ENCODE peak calls at places on chromosomes 5 and 9, in nine cellular contexts. One of them, this sample, is unnamed.

GRCh38 chr9:90037136-90037797 is 432.5 kb downstream of the GADD45G start:
- DNase-seq in occipital lobe: no peak
- DNase-seq in HFF-Myc: no peak
- DNase-seq in activated gamma-delta T cell treated with Interleukin-2 at 50 U/mL for 16 hours: no peak
- DNase-seq in AG04450: no peak
- DNase-seq in RPMI7951: no peak
- DNase-seq in uterus: no peak
- DNase-seq in HL-60: no peak
- DNase-seq in CD4-positive, alpha-beta memory T cell: no peak
- DNase-seq in this sample: no peak

GRCh38 chr9:137228968-137229896 is 1.5 kb upstream of the SLC34A3 start:
- DNase-seq in HFF-Myc: no peak
- DNase-seq in RPMI7951: no peak
- DNase-seq in occipital lobe: no peak
- DNase-seq in AG04450: no peak
- DNase-seq in activated gamma-delta T cell treated with Interleukin-2 at 50 U/mL for 16 hours: no peak
- DNase-seq in uterus: no peak
- DNase-seq in CD4-positive, alpha-beta memory T cell: no peak
- DNase-seq in HL-60: no peak
- DNase-seq in this sample: no peak

GRCh38 chr9:88533951-88534455 is 975 bp upstream of the NXNL2 start:
- DNase-seq in RPMI7951: peak; percentile 75
- DNase-seq in AG04450: no peak
- DNase-seq in activated gamma-delta T cell treated with Interleukin-2 at 50 U/mL for 16 hours: no peak
- DNase-seq in HFF-Myc: no peak
- DNase-seq in uterus: peak; percentile 74
- DNase-seq in CD4-positive, alpha-beta memory T cell: no peak
- DNase-seq in occipital lobe: no peak
- DNase-seq in HL-60: peak; percentile 50
- DNase-seq in this sample: peak; percentile 88

GRCh38 chr9:109381011-109381729 is 60.3 kb upstream of the EPB41L4B start:
- DNase-seq in occipital lobe: no peak
- DNase-seq in HFF-Myc: no peak
- DNase-seq in uterus: no peak
- DNase-seq in HL-60: no peak
- DNase-seq in activated gamma-delta T cell treated with Interleukin-2 at 50 U/mL for 16 hours: no peak
- DNase-seq in CD4-positive, alpha-beta memory T cell: no peak
- DNase-seq in AG04450: no peak
- DNase-seq in RPMI7951: peak; percentile 83
- DNase-seq in this sample: peak; percentile 87

GRCh38 chr5:13735686-13736085 is 208.8 kb downstream of the DNAH5 start:
- DNase-seq in activated gamma-delta T cell treated with Interleukin-2 at 50 U/mL for 16 hours: no peak
- DNase-seq in RPMI7951: no peak
- DNase-seq in HFF-Myc: no peak
- DNase-seq in uterus: no peak
- DNase-seq in occipital lobe: no peak
- DNase-seq in AG04450: no peak
- DNase-seq in HL-60: no peak
- DNase-seq in CD4-positive, alpha-beta memory T cell: no peak
- DNase-seq in this sample: no peak

GRCh38 chr9:20623021-20623747 is 885 bp upstream of the MLLT3 start:
- DNase-seq in HFF-Myc: no peak
- DNase-seq in uterus: peak; percentile 28
- DNase-seq in RPMI7951: no peak
- DNase-seq in HL-60: no peak
- DNase-seq in CD4-positive, alpha-beta memory T cell: peak; percentile 73
- DNase-seq in activated gamma-delta T cell treated with Interleukin-2 at 50 U/mL for 16 hours: peak; percentile 46
- DNase-seq in AG04450: no peak
- DNase-seq in occipital lobe: no peak
- DNase-seq in this sample: no peak

GRCh38 chr9:131067625-131068024 is 28.7 kb upstream of the AIF1L start:
- DNase-seq in HL-60: no peak
- DNase-seq in occipital lobe: no peak
- DNase-seq in HFF-Myc: no peak
- DNase-seq in CD4-positive, alpha-beta memory T cell: no peak
- DNase-seq in RPMI7951: no peak
- DNase-seq in uterus: no peak
- DNase-seq in AG04450: no peak
- DNase-seq in activated gamma-delta T cell treated with Interleukin-2 at 50 U/mL for 16 hours: no peak
- DNase-seq in this sample: no peak

GRCh38 chr5:157516016-157516415 is 56.0 kb downstream of the NIPAL4 start:
- DNase-seq in AG04450: peak; percentile 53
- DNase-seq in CD4-positive, alpha-beta memory T cell: no peak
- DNase-seq in HFF-Myc: peak; percentile 38
- DNase-seq in occipital lobe: no peak
- DNase-seq in HL-60: no peak
- DNase-seq in RPMI7951: peak; percentile 85
- DNase-seq in uterus: peak; percentile 57
- DNase-seq in activated gamma-delta T cell treated with Interleukin-2 at 50 U/mL for 16 hours: no peak
- DNase-seq in this sample: peak; percentile 92

GRCh38 chr5:147490989-147491388 is 18.9 kb downstream of the DPYSL3 start:
- DNase-seq in uterus: no peak
- DNase-seq in HFF-Myc: no peak
- DNase-seq in RPMI7951: no peak
- DNase-seq in AG04450: no peak
- DNase-seq in HL-60: no peak
- DNase-seq in activated gamma-delta T cell treated with Interleukin-2 at 50 U/mL for 16 hours: no peak
- DNase-seq in CD4-positive, alpha-beta memory T cell: no peak
- DNase-seq in occipital lobe: no peak
- DNase-seq in this sample: no peak

GRCh38 chr5:93635991-93636390 is 53.0 kb downstream of the NR2F1 start:
- DNase-seq in activated gamma-delta T cell treated with Interleukin-2 at 50 U/mL for 16 hours: no peak
- DNase-seq in HFF-Myc: no peak
- DNase-seq in RPMI7951: no peak
- DNase-seq in AG04450: no peak
- DNase-seq in HL-60: no peak
- DNase-seq in occipital lobe: no peak
- DNase-seq in uterus: no peak
- DNase-seq in CD4-positive, alpha-beta memory T cell: no peak
- DNase-seq in this sample: no peak

GRCh38 chr9:17509698-17510097 is 69.2 kb upstream of the SH3GL2 start:
- DNase-seq in RPMI7951: no peak
- DNase-seq in CD4-positive, alpha-beta memory T cell: no peak
- DNase-seq in AG04450: no peak
- DNase-seq in occipital lobe: no peak
- DNase-seq in HFF-Myc: no peak
- DNase-seq in HL-60: no peak
- DNase-seq in activated gamma-delta T cell treated with Interleukin-2 at 50 U/mL for 16 hours: no peak
- DNase-seq in uterus: no peak
- DNase-seq in this sample: no peak

GRCh38 chr9:114301798-114302565 is 20.9 kb upstream of the ORM1 start:
- DNase-seq in CD4-positive, alpha-beta memory T cell: no peak
- DNase-seq in activated gamma-delta T cell treated with Interleukin-2 at 50 U/mL for 16 hours: no peak
- DNase-seq in occipital lobe: no peak
- DNase-seq in HFF-Myc: no peak
- DNase-seq in RPMI7951: no peak
- DNase-seq in AG04450: no peak
- DNase-seq in HL-60: no peak
- DNase-seq in uterus: peak; percentile 8
- DNase-seq in this sample: no peak

GRCh38 chr9:86891886-86892437 is 55.3 kb downstream of the GAS1 start:
- DNase-seq in uterus: no peak
- DNase-seq in activated gamma-delta T cell treated with Interleukin-2 at 50 U/mL for 16 hours: no peak
- DNase-seq in occipital lobe: no peak
- DNase-seq in CD4-positive, alpha-beta memory T cell: no peak
- DNase-seq in HFF-Myc: no peak
- DNase-seq in RPMI7951: no peak
- DNase-seq in AG04450: no peak
- DNase-seq in HL-60: no peak
- DNase-seq in this sample: no peak

GRCh38 chr5:119532637-119533036 is 80.3 kb downstream of the HSD17B4 start:
- DNase-seq in RPMI7951: no peak
- DNase-seq in occipital lobe: no peak
- DNase-seq in uterus: no peak
- DNase-seq in CD4-positive, alpha-beta memory T cell: no peak
- DNase-seq in HFF-Myc: no peak
- DNase-seq in AG04450: no peak
- DNase-seq in HL-60: no peak
- DNase-seq in activated gamma-delta T cell treated with Interleukin-2 at 50 U/mL for 16 hours: no peak
- DNase-seq in this sample: no peak

GRCh38 chr5:112554089-112554977 is 135.3 kb upstream of the EPB41L4A start:
- DNase-seq in activated gamma-delta T cell treated with Interleukin-2 at 50 U/mL for 16 hours: no peak
- DNase-seq in uterus: no peak
- DNase-seq in AG04450: no peak
- DNase-seq in HFF-Myc: no peak
- DNase-seq in occipital lobe: no peak
- DNase-seq in HL-60: no peak
- DNase-seq in RPMI7951: peak; percentile 56
- DNase-seq in CD4-positive, alpha-beta memory T cell: no peak
- DNase-seq in this sample: no peak

GRCh38 chr5:5886812-5887486 is 464.5 kb downstream of the ICE1 start:
- DNase-seq in HFF-Myc: no peak
- DNase-seq in activated gamma-delta T cell treated with Interleukin-2 at 50 U/mL for 16 hours: no peak
- DNase-seq in CD4-positive, alpha-beta memory T cell: peak; percentile 12
- DNase-seq in AG04450: no peak
- DNase-seq in uterus: no peak
- DNase-seq in occipital lobe: no peak
- DNase-seq in HL-60: no peak
- DNase-seq in RPMI7951: no peak
- DNase-seq in this sample: no peak

GRCh38 chr5:150946351-150946905 is 41.6 kb upstream of the ZNF300 start:
- DNase-seq in CD4-positive, alpha-beta memory T cell: no peak
- DNase-seq in HL-60: no peak
- DNase-seq in uterus: peak; percentile 88
- DNase-seq in activated gamma-delta T cell treated with Interleukin-2 at 50 U/mL for 16 hours: no peak
- DNase-seq in HFF-Myc: peak; percentile 44
- DNase-seq in AG04450: peak; percentile 2
- DNase-seq in RPMI7951: peak; percentile 71
- DNase-seq in occipital lobe: peak; percentile 65
- DNase-seq in this sample: no peak

GRCh38 chr5:36363101-36363500 is 61.4 kb upstream of the RANBP3L start:
- DNase-seq in AG04450: no peak
- DNase-seq in uterus: no peak
- DNase-seq in HL-60: no peak
- DNase-seq in activated gamma-delta T cell treated with Interleukin-2 at 50 U/mL for 16 hours: no peak
- DNase-seq in RPMI7951: peak; percentile 84
- DNase-seq in HFF-Myc: peak; percentile 38
- DNase-seq in occipital lobe: no peak
- DNase-seq in CD4-positive, alpha-beta memory T cell: no peak
- DNase-seq in this sample: peak; percentile 52

GRCh38 chr5:132150565-132150964 is 77.0 kb downstream of the CSF2 start:
- DNase-seq in HFF-Myc: no peak
- DNase-seq in HL-60: no peak
- DNase-seq in AG04450: no peak
- DNase-seq in activated gamma-delta T cell treated with Interleukin-2 at 50 U/mL for 16 hours: no peak
- DNase-seq in RPMI7951: no peak
- DNase-seq in uterus: no peak
- DNase-seq in occipital lobe: no peak
- DNase-seq in CD4-positive, alpha-beta memory T cell: no peak
- DNase-seq in this sample: no peak

GRCh38 chr5:137997726-137998213 is 35.1 kb downstream of the FAM13B start:
- DNase-seq in CD4-positive, alpha-beta memory T cell: no peak
- DNase-seq in activated gamma-delta T cell treated with Interleukin-2 at 50 U/mL for 16 hours: no peak
- DNase-seq in uterus: no peak
- DNase-seq in HL-60: peak; percentile 1
- DNase-seq in RPMI7951: peak; percentile 47
- DNase-seq in AG04450: no peak
- DNase-seq in occipital lobe: no peak
- DNase-seq in HFF-Myc: no peak
- DNase-seq in this sample: peak; percentile 42

GRCh38 chr9:27527702-27528277 is 1.8 kb downstream of the MOB3B start:
- DNase-seq in HFF-Myc: no peak
- DNase-seq in RPMI7951: no peak
- DNase-seq in activated gamma-delta T cell treated with Interleukin-2 at 50 U/mL for 16 hours: no peak
- DNase-seq in AG04450: no peak
- DNase-seq in uterus: no peak
- DNase-seq in CD4-positive, alpha-beta memory T cell: peak; percentile 6
- DNase-seq in HL-60: no peak
- DNase-seq in occipital lobe: no peak
- DNase-seq in this sample: no peak

GRCh38 chr9:105959491-105959890 is 265.1 kb downstream of the TMEM38B start:
- DNase-seq in CD4-positive, alpha-beta memory T cell: no peak
- DNase-seq in activated gamma-delta T cell treated with Interleukin-2 at 50 U/mL for 16 hours: no peak
- DNase-seq in HFF-Myc: no peak
- DNase-seq in RPMI7951: no peak
- DNase-seq in uterus: no peak
- DNase-seq in AG04450: no peak
- DNase-seq in occipital lobe: no peak
- DNase-seq in HL-60: no peak
- DNase-seq in this sample: no peak

GRCh38 chr5:178839319-178839704 is 20.4 kb upstream of the ZNF354B start:
- DNase-seq in occipital lobe: no peak
- DNase-seq in HFF-Myc: no peak
- DNase-seq in AG04450: no peak
- DNase-seq in HL-60: peak; percentile 29
- DNase-seq in CD4-positive, alpha-beta memory T cell: peak; percentile 25
- DNase-seq in activated gamma-delta T cell treated with Interleukin-2 at 50 U/mL for 16 hours: peak; percentile 45
- DNase-seq in uterus: no peak
- DNase-seq in RPMI7951: no peak
- DNase-seq in this sample: no peak

GRCh38 chr9:121024237-121024636 is 25.8 kb downstream of the C5 start:
- DNase-seq in activated gamma-delta T cell treated with Interleukin-2 at 50 U/mL for 16 hours: no peak
- DNase-seq in HL-60: no peak
- DNase-seq in RPMI7951: no peak
- DNase-seq in AG04450: no peak
- DNase-seq in CD4-positive, alpha-beta memory T cell: no peak
- DNase-seq in uterus: no peak
- DNase-seq in occipital lobe: no peak
- DNase-seq in HFF-Myc: no peak
- DNase-seq in this sample: no peak

GRCh38 chr5:82164109-82164956 is 113.8 kb downstream of the RPS23 start:
- DNase-seq in AG04450: peak; percentile 85
- DNase-seq in uterus: no peak
- DNase-seq in RPMI7951: peak; percentile 74
- DNase-seq in HL-60: no peak
- DNase-seq in activated gamma-delta T cell treated with Interleukin-2 at 50 U/mL for 16 hours: no peak
- DNase-seq in HFF-Myc: peak; percentile 78
- DNase-seq in CD4-positive, alpha-beta memory T cell: no peak
- DNase-seq in occipital lobe: no peak
- DNase-seq in this sample: peak; percentile 68

GRCh38 chr9:84111726-84112125 is 131.1 kb downstream of the RMI1 start:
- DNase-seq in occipital lobe: no peak
- DNase-seq in activated gamma-delta T cell treated with Interleukin-2 at 50 U/mL for 16 hours: no peak
- DNase-seq in RPMI7951: peak; percentile 48
- DNase-seq in CD4-positive, alpha-beta memory T cell: no peak
- DNase-seq in uterus: no peak
- DNase-seq in AG04450: no peak
- DNase-seq in HL-60: no peak
- DNase-seq in HFF-Myc: no peak
- DNase-seq in this sample: peak; percentile 80

GRCh38 chr5:23820764-23821471 is 313.5 kb downstream of the PRDM9 start:
- DNase-seq in AG04450: no peak
- DNase-seq in RPMI7951: peak; percentile 27
- DNase-seq in HL-60: no peak
- DNase-seq in HFF-Myc: no peak
- DNase-seq in occipital lobe: no peak
- DNase-seq in uterus: no peak
- DNase-seq in CD4-positive, alpha-beta memory T cell: no peak
- DNase-seq in activated gamma-delta T cell treated with Interleukin-2 at 50 U/mL for 16 hours: no peak
- DNase-seq in this sample: peak; percentile 73

GRCh38 chr5:1185652-1186350 is 15.6 kb upstream of the SLC6A19 start:
- DNase-seq in occipital lobe: no peak
- DNase-seq in CD4-positive, alpha-beta memory T cell: no peak
- DNase-seq in HFF-Myc: no peak
- DNase-seq in AG04450: no peak
- DNase-seq in HL-60: no peak
- DNase-seq in activated gamma-delta T cell treated with Interleukin-2 at 50 U/mL for 16 hours: no peak
- DNase-seq in uterus: no peak
- DNase-seq in RPMI7951: no peak
- DNase-seq in this sample: no peak

GRCh38 chr5:136674178-136674577 is 308.8 kb upstream of the TRPC7 start:
- DNase-seq in occipital lobe: no peak
- DNase-seq in CD4-positive, alpha-beta memory T cell: no peak
- DNase-seq in HFF-Myc: no peak
- DNase-seq in RPMI7951: no peak
- DNase-seq in AG04450: no peak
- DNase-seq in uterus: no peak
- DNase-seq in activated gamma-delta T cell treated with Interleukin-2 at 50 U/mL for 16 hours: no peak
- DNase-seq in HL-60: no peak
- DNase-seq in this sample: no peak

GRCh38 chr9:114307323-114308250 is 15.3 kb upstream of the ORM1 start:
- DNase-seq in uterus: peak; percentile 11
- DNase-seq in occipital lobe: no peak
- DNase-seq in CD4-positive, alpha-beta memory T cell: no peak
- DNase-seq in RPMI7951: no peak
- DNase-seq in HL-60: no peak
- DNase-seq in AG04450: no peak
- DNase-seq in HFF-Myc: no peak
- DNase-seq in activated gamma-delta T cell treated with Interleukin-2 at 50 U/mL for 16 hours: no peak
- DNase-seq in this sample: no peak

GRCh38 chr9:18909140-18910018 is 123.6 kb downstream of the SAXO1 start:
- DNase-seq in HFF-Myc: no peak
- DNase-seq in uterus: no peak
- DNase-seq in CD4-positive, alpha-beta memory T cell: no peak
- DNase-seq in RPMI7951: no peak
- DNase-seq in activated gamma-delta T cell treated with Interleukin-2 at 50 U/mL for 16 hours: no peak
- DNase-seq in HL-60: no peak
- DNase-seq in AG04450: no peak
- DNase-seq in occipital lobe: no peak
- DNase-seq in this sample: no peak